ENCODE peak calls at places on chromosome 19, in nine cellular contexts. K, P, C, T, W, N, Q, M and H are unnamed samples.

GRCh38 chr19:3152431-3152780 is 16.6 kb downstream of the GNA15 start:
- DNase-seq in K (no peak), N (no peak), T (no peak), C (no peak), M (no peak), W (no peak), P (no peak), Q (no peak), H (no peak)

GRCh38 chr19:49331616-49332055 is 3.6 kb upstream of the CD37 start:
- DNase-seq in W (no peak), Q (peak), T (peak), K (peak), M (peak), C (peak), P (peak), N (peak), H (peak)

GRCh38 chr19:56678205-56678604 is 6.6 kb upstream of the ZNF835 start:
- DNase-seq in K (no peak), P (no peak), N (no peak), Q (peak), C (no peak), W (no peak), T (no peak), M (no peak), H (no peak)

GRCh38 chr19:2342656-2343288 is 14.3 kb downstream of the SPPL2B start:
- DNase-seq in N (no peak), P (no peak), M (no peak), T (no peak), K (no peak), W (no peak), C (no peak), Q (no peak), H (no peak)

GRCh38 chr19:12649941-12650340 is 16.6 kb downstream of the MAN2B1 start:
- DNase-seq in K (no peak), Q (no peak), M (no peak), W (no peak), T (no peak), P (no peak), N (no peak), C (no peak), H (no peak)

GRCh38 chr19:42121666-42122069 is 10.6 kb downstream of the POU2F2 start:
- DNase-seq in Q (no peak), T (peak), C (peak), W (no peak), M (peak), K (no peak), N (peak), P (peak), H (peak)

GRCh38 chr19:48833977-48834376 is 2.3 kb downstream of the HSD17B14 start:
- DNase-seq in N (no peak), W (no peak), P (no peak), Q (no peak), K (no peak), T (no peak), C (no peak), M (no peak), H (no peak)

GRCh38 chr19:4064551-4065260 is 2.0 kb downstream of the ZBTB7A start:
- DNase-seq in N (no peak), M (no peak), T (no peak), P (peak), W (no peak), Q (peak), K (no peak), C (peak), H (peak)

GRCh38 chr19:57465680-57466381 is 8.9 kb upstream of the VN1R1 start:
- DNase-seq in C (peak), W (no peak), Q (peak), K (peak), T (peak), N (peak), P (no peak), M (no peak), H (no peak)

GRCh38 chr19:17296278-17296677 is 6.9 kb downstream of the ABHD8 start:
- DNase-seq in M (peak), W (no peak), K (peak), Q (no peak), P (peak), T (peak), C (no peak), N (no peak), H (peak)

GRCh38 chr19:10222201-10222890 is 8.8 kb downstream of the S1PR2 start:
- DNase-seq in N (no peak), W (no peak), K (no peak), T (no peak), Q (no peak), P (no peak), M (no peak), C (no peak), H (no peak)

GRCh38 chr19:55067869-55068268 is 4.9 kb upstream of the RDH13 start:
- DNase-seq in T (no peak), M (no peak), P (no peak), K (no peak), Q (no peak), C (no peak), N (no peak), W (no peak), H (no peak)

GRCh38 chr19:55070755-55071502 is 4.7 kb upstream of the EPS8L1 start:
- DNase-seq in W (no peak), Q (no peak), P (peak), N (peak), M (peak), K (peak), T (peak), C (no peak), H (peak)

GRCh38 chr19:55069859-55070225 is 5.8 kb upstream of the EPS8L1 start:
- DNase-seq in K (no peak), P (no peak), C (no peak), T (no peak), N (no peak), Q (no peak), M (no peak), W (no peak), H (no peak)

GRCh38 chr19:55068803-55069136 is 5.8 kb upstream of the RDH13 start:
- DNase-seq in Q (no peak), N (no peak), M (no peak), W (no peak), T (no peak), C (no peak), K (no peak), P (no peak), H (no peak)

DNA sequence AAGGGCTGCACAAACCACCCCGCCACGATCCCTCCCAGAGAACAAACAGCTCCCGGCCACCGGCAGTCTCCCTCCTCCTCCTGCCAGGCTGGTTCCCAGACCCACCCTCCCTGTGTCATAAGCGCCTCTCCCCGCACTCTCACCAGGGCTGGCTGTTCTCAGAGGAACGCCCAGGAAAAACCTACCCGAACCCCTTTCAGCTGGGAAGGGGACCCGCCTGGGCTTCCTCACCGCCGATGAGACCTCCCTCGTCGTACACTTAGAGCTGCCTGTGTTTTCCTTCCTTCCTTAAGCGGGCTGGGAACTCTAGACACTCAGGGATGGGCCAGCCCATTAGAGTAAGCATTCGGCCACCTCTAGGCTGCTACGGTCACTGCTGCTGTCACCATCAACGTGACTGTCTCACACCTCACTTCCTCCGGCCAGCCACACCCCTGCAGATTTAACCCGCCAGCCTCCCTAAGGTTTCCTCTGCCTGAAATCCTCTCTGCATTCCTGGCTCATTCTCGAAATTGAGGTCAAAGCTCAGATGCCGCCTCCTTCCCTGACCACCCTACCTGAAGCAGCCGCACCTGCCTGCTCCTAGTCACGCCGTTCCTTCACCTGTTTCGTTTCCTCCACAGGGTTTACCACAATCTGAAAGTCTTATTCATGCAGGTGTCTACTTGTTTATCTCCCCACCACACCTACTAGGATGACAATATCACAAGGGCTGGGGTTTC is 6.3 kb upstream of the RDH13 start:
- DNase-seq in M (no peak), Q (peak), C (no peak), T (no peak), P (peak), W (no peak), N (peak), K (peak), H (peak)
- H3K4me3 ChIP-seq in M (no peak), Q (peak), C (no peak), T (peak), P (no peak), W (no peak), N (peak), K (peak), H (peak)

GRCh38 chr19:8017808-8018207 is 12.4 kb upstream of the ELAVL1 start:
- DNase-seq in Q (peak), T (no peak), N (no peak), W (no peak), C (peak), P (no peak), M (no peak), K (no peak), H (no peak)
- H3K4me3 ChIP-seq in Q (no peak), T (no peak), N (no peak), W (no peak), C (no peak), P (no peak), M (no peak), K (no peak), H (no peak)

GRCh38 chr19:36528921-36529518 is 949 bp upstream of the ZNF260 start:
- DNase-seq in M (no peak), Q (peak), N (no peak), P (no peak), K (no peak), W (no peak), T (no peak), C (no peak), H (peak)

GRCh38 chr19:36524617-36525016 is 3.5 kb downstream of the ZNF260 start:
- DNase-seq in T (no peak), C (no peak), Q (no peak), P (no peak), K (no peak), W (no peak), M (no peak), N (no peak), H (no peak)

GRCh38 chr19:36527873-36528193 is 238 bp downstream of the ZNF260 start:
- DNase-seq in K (no peak), Q (no peak), W (no peak), C (no peak), T (no peak), M (no peak), N (no peak), P (no peak), H (no peak)

GRCh38 chr19:36526581-36526980 is 1.5 kb downstream of the ZNF260 start:
- DNase-seq in M (no peak), C (no peak), N (no peak), W (no peak), T (no peak), K (no peak), P (no peak), Q (no peak), H (no peak)

DNA sequence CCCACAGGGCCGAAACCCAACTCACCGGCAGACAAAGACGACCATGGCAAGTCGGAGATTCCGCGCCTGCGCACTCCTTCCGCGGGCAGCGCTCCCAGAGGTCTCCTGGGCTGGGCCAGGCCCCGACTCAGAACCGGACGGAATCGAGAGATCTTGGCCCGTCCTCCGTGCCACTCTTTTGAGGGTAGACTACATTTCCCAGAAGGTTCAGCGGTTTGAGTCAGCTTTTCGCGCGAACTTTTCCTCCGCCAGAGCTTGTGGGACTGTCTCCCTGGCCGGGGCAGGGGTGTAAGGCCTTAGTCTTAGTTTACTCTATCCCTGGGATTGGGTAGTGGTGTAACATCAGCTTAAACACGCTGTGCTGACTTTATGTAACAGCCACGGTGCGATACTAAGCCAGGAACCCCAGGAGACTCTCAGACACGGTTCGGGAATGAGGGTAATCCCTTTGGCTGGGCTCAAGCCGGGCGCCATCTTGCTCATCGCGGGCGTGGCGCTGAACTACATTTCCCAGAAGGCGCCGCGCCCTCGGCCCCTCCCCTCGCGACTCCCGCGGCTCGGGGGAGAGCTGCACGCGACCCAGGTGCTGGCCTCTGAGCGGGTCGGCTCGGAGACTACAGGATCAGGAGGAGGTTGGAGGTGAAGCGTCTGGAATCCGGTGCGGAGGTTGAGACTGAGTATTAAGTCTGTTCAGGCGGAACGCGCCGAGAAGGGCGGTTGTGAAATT is at the start of gene ZNF260:
- DNase-seq in C (peak), W (peak), Q (peak), T (peak), P (peak), N (peak), M (peak), K (peak), H (peak)
- H3K4me3 ChIP-seq in C (peak), W (peak), Q (peak), T (peak), P (peak), N (peak), M (peak), K (peak), H (peak)

GRCh38 chr19:5803441-5803751 is 1.5 kb upstream of the NRTN start:
- DNase-seq in N (no peak), K (no peak), C (no peak), T (no peak), M (no peak), Q (no peak), P (no peak), W (no peak), H (no peak)
- H3K4me3 ChIP-seq in N (peak), K (peak), C (peak), T (peak), M (no peak), Q (peak), P (peak), W (peak), H (peak)